ENCODE peak calls at places on chromosomes 3 and 15, in seven cellular contexts. One of them, this sample, is unnamed.

GRCh38 chr3:163132111-163132510 is 1635.5 kb downstream of the OTOL1 start:
- DNase-seq in body of pancreas: no peak
- DNase-seq in neural progenitor cell: no peak
- DNase-seq in stomach: no peak
- DNase-seq in naive thymus-derived CD4-positive, alpha-beta T cell: no peak
- DNase-seq in A549: no peak
- DNase-seq in colonic mucosa: no peak
- DNase-seq in this sample: no peak

GRCh38 chr3:133230191-133230590 is 169.7 kb upstream of the BFSP2 start:
- DNase-seq in body of pancreas: peak
- DNase-seq in neural progenitor cell: peak
- DNase-seq in stomach: no peak
- DNase-seq in naive thymus-derived CD4-positive, alpha-beta T cell: no peak
- DNase-seq in A549: no peak
- DNase-seq in colonic mucosa: no peak
- DNase-seq in this sample: no peak

GRCh38 chr15:99729920-99730319 is 3.3 kb downstream of the LYSMD4 start:
- DNase-seq in body of pancreas: no peak
- DNase-seq in neural progenitor cell: peak
- DNase-seq in stomach: peak
- DNase-seq in naive thymus-derived CD4-positive, alpha-beta T cell: no peak
- DNase-seq in A549: peak
- DNase-seq in colonic mucosa: peak
- DNase-seq in this sample: peak

GRCh38 chr3:30605005-30605404 is 1.4 kb upstream of the TGFBR2 start:
- DNase-seq in body of pancreas: no peak
- DNase-seq in neural progenitor cell: no peak
- DNase-seq in stomach: no peak
- DNase-seq in naive thymus-derived CD4-positive, alpha-beta T cell: no peak
- DNase-seq in A549: no peak
- DNase-seq in colonic mucosa: no peak
- DNase-seq in this sample: no peak

GRCh38 chr3:127175272-127175671 is 17.7 kb upstream of the PRR23E start:
- DNase-seq in body of pancreas: no peak
- DNase-seq in neural progenitor cell: no peak
- DNase-seq in stomach: no peak
- DNase-seq in naive thymus-derived CD4-positive, alpha-beta T cell: no peak
- DNase-seq in A549: no peak
- DNase-seq in colonic mucosa: no peak
- DNase-seq in this sample: no peak

GRCh38 chr3:105394177-105394576 is 27.5 kb downstream of the ALCAM start:
- DNase-seq in body of pancreas: no peak
- DNase-seq in neural progenitor cell: no peak
- DNase-seq in stomach: no peak
- DNase-seq in naive thymus-derived CD4-positive, alpha-beta T cell: no peak
- DNase-seq in A549: no peak
- DNase-seq in colonic mucosa: no peak
- DNase-seq in this sample: no peak

GRCh38 chr3:119294402-119294888 is 262 bp downstream of the ARHGAP31 start:
- DNase-seq in body of pancreas: peak
- DNase-seq in neural progenitor cell: peak
- DNase-seq in stomach: peak
- DNase-seq in naive thymus-derived CD4-positive, alpha-beta T cell: peak
- DNase-seq in A549: peak
- DNase-seq in colonic mucosa: peak
- DNase-seq in this sample: peak

GRCh38 chr3:171904829-171905228 is 61.7 kb downstream of the TMEM212 start:
- DNase-seq in body of pancreas: no peak
- DNase-seq in neural progenitor cell: no peak
- DNase-seq in stomach: no peak
- DNase-seq in naive thymus-derived CD4-positive, alpha-beta T cell: no peak
- DNase-seq in A549: no peak
- DNase-seq in colonic mucosa: no peak
- DNase-seq in this sample: no peak

GRCh38 chr15:28994830-28995180 is 109.0 kb downstream of the APBA2 start:
- DNase-seq in body of pancreas: no peak
- DNase-seq in neural progenitor cell: no peak
- DNase-seq in stomach: no peak
- DNase-seq in naive thymus-derived CD4-positive, alpha-beta T cell: no peak
- DNase-seq in A549: no peak
- DNase-seq in colonic mucosa: no peak
- DNase-seq in this sample: no peak

GRCh38 chr3:66858656-66859381 is 139.3 kb upstream of the KBTBD8 start:
- DNase-seq in body of pancreas: no peak
- DNase-seq in neural progenitor cell: peak
- DNase-seq in stomach: no peak
- DNase-seq in naive thymus-derived CD4-positive, alpha-beta T cell: no peak
- DNase-seq in A549: no peak
- DNase-seq in colonic mucosa: no peak
- DNase-seq in this sample: peak

GRCh38 chr15:60782316-60782715 is 303.4 kb upstream of the ICE2 start:
- DNase-seq in body of pancreas: no peak
- DNase-seq in neural progenitor cell: no peak
- DNase-seq in stomach: no peak
- DNase-seq in naive thymus-derived CD4-positive, alpha-beta T cell: no peak
- DNase-seq in A549: no peak
- DNase-seq in colonic mucosa: no peak
- DNase-seq in this sample: no peak

GRCh38 chr15:64861331-64861730 is 19.6 kb downstream of the PLEKHO2 start:
- DNase-seq in body of pancreas: no peak
- DNase-seq in neural progenitor cell: no peak
- DNase-seq in stomach: no peak
- DNase-seq in naive thymus-derived CD4-positive, alpha-beta T cell: no peak
- DNase-seq in A549: no peak
- DNase-seq in colonic mucosa: no peak
- DNase-seq in this sample: no peak

GRCh38 chr15:58046467-58046866 is 19.0 kb downstream of the ALDH1A2 start:
- DNase-seq in body of pancreas: no peak
- DNase-seq in neural progenitor cell: no peak
- DNase-seq in stomach: no peak
- DNase-seq in naive thymus-derived CD4-positive, alpha-beta T cell: no peak
- DNase-seq in A549: no peak
- DNase-seq in colonic mucosa: no peak
- DNase-seq in this sample: no peak

GRCh38 chr3:10557783-10558373 is 52.5 kb upstream of the ATP2B2 start:
- DNase-seq in body of pancreas: no peak
- DNase-seq in neural progenitor cell: no peak
- DNase-seq in stomach: no peak
- DNase-seq in naive thymus-derived CD4-positive, alpha-beta T cell: peak
- DNase-seq in A549: peak
- DNase-seq in colonic mucosa: no peak
- DNase-seq in this sample: no peak

GRCh38 chr3:126858887-126859286 is 124.0 kb upstream of the PLXNA1 start:
- DNase-seq in body of pancreas: no peak
- DNase-seq in neural progenitor cell: no peak
- DNase-seq in stomach: no peak
- DNase-seq in naive thymus-derived CD4-positive, alpha-beta T cell: no peak
- DNase-seq in A549: peak
- DNase-seq in colonic mucosa: no peak
- DNase-seq in this sample: peak

GRCh38 chr3:11548721-11549131 is 95.0 kb downstream of the VGLL4 start:
- DNase-seq in body of pancreas: no peak
- DNase-seq in neural progenitor cell: no peak
- DNase-seq in stomach: peak
- DNase-seq in naive thymus-derived CD4-positive, alpha-beta T cell: no peak
- DNase-seq in A549: no peak
- DNase-seq in colonic mucosa: no peak
- DNase-seq in this sample: peak

GRCh38 chr15:88476635-88477038 is 9.1 kb downstream of the MRPS11 start:
- DNase-seq in body of pancreas: peak
- DNase-seq in neural progenitor cell: peak
- DNase-seq in stomach: peak
- DNase-seq in naive thymus-derived CD4-positive, alpha-beta T cell: no peak
- DNase-seq in A549: peak
- DNase-seq in colonic mucosa: peak
- DNase-seq in this sample: peak

GRCh38 chr3:45322616-45323015 is 65.8 kb upstream of the LARS2 start:
- DNase-seq in body of pancreas: no peak
- DNase-seq in neural progenitor cell: no peak
- DNase-seq in stomach: no peak
- DNase-seq in naive thymus-derived CD4-positive, alpha-beta T cell: no peak
- DNase-seq in A549: no peak
- DNase-seq in colonic mucosa: no peak
- DNase-seq in this sample: no peak

GRCh38 chr3:176861137-176861536 is 336.1 kb downstream of the TBL1XR1 start:
- DNase-seq in body of pancreas: no peak
- DNase-seq in neural progenitor cell: no peak
- DNase-seq in stomach: no peak
- DNase-seq in naive thymus-derived CD4-positive, alpha-beta T cell: no peak
- DNase-seq in A549: no peak
- DNase-seq in colonic mucosa: no peak
- DNase-seq in this sample: no peak

GRCh38 chr15:94300612-94301011 is 69.3 kb downstream of the MCTP2 start:
- DNase-seq in body of pancreas: no peak
- DNase-seq in neural progenitor cell: no peak
- DNase-seq in stomach: no peak
- DNase-seq in naive thymus-derived CD4-positive, alpha-beta T cell: no peak
- DNase-seq in A549: no peak
- DNase-seq in colonic mucosa: no peak
- DNase-seq in this sample: no peak

GRCh38 chr15:94294556-94294955 is 63.2 kb downstream of the MCTP2 start:
- DNase-seq in body of pancreas: no peak
- DNase-seq in neural progenitor cell: no peak
- DNase-seq in stomach: no peak
- DNase-seq in naive thymus-derived CD4-positive, alpha-beta T cell: no peak
- DNase-seq in A549: no peak
- DNase-seq in colonic mucosa: no peak
- DNase-seq in this sample: no peak

GRCh38 chr15:94295275-94295674 is 63.9 kb downstream of the MCTP2 start:
- DNase-seq in body of pancreas: no peak
- DNase-seq in neural progenitor cell: no peak
- DNase-seq in stomach: no peak
- DNase-seq in naive thymus-derived CD4-positive, alpha-beta T cell: no peak
- DNase-seq in A549: no peak
- DNase-seq in colonic mucosa: no peak
- DNase-seq in this sample: no peak

GRCh38 chr15:94298359-94298758 is 67.0 kb downstream of the MCTP2 start:
- DNase-seq in body of pancreas: no peak
- DNase-seq in neural progenitor cell: no peak
- DNase-seq in stomach: no peak
- DNase-seq in naive thymus-derived CD4-positive, alpha-beta T cell: no peak
- DNase-seq in A549: no peak
- DNase-seq in colonic mucosa: no peak
- DNase-seq in this sample: no peak

GRCh38 chr15:94297543-94297942 is 66.2 kb downstream of the MCTP2 start:
- DNase-seq in body of pancreas: no peak
- DNase-seq in neural progenitor cell: no peak
- DNase-seq in stomach: no peak
- DNase-seq in naive thymus-derived CD4-positive, alpha-beta T cell: no peak
- DNase-seq in A549: no peak
- DNase-seq in colonic mucosa: peak
- DNase-seq in this sample: no peak
- H3K4me3 ChIP-seq in body of pancreas: no peak
- H3K4me3 ChIP-seq in neural progenitor cell: no peak
- H3K4me3 ChIP-seq in stomach: no peak
- H3K4me3 ChIP-seq in naive thymus-derived CD4-positive, alpha-beta T cell: no peak
- H3K4me3 ChIP-seq in A549: no peak
- H3K4me3 ChIP-seq in colonic mucosa: no peak
- H3K4me3 ChIP-seq in this sample: no peak

DNA sequence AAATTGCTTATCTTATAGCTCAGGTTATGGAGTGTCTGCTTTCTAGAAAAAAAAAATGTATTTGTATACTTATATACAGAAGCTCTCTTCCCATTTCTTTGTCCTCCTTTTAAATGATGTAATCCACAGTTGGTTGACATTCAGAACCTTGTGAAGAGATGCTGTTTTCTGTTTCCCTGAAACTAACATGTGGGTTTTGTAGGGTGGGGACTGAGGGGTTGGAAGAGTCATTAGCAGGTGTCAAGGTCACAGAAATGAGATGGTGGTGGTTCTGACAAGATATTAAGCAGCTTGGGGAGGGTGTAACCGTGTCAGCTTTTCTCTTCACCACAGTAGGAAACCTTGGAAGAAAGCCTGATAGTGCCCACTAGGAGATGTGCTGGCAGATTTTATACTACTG is 2.4 kb downstream of the RASA2 start:
- DNase-seq in body of pancreas: no peak
- DNase-seq in neural progenitor cell: no peak
- DNase-seq in stomach: no peak
- DNase-seq in naive thymus-derived CD4-positive, alpha-beta T cell: no peak
- DNase-seq in A549: no peak
- DNase-seq in colonic mucosa: no peak
- DNase-seq in this sample: no peak
- H3K4me3 ChIP-seq in body of pancreas: no peak
- H3K4me3 ChIP-seq in neural progenitor cell: no peak
- H3K4me3 ChIP-seq in stomach: no peak
- H3K4me3 ChIP-seq in naive thymus-derived CD4-positive, alpha-beta T cell: peak
- H3K4me3 ChIP-seq in A549: no peak
- H3K4me3 ChIP-seq in colonic mucosa: no peak
- H3K4me3 ChIP-seq in this sample: no peak

GRCh38 chr3:48631516-48632448 is 3.5 kb downstream of the SLC26A6 start:
- DNase-seq in body of pancreas: no peak
- DNase-seq in neural progenitor cell: no peak
- DNase-seq in stomach: no peak
- DNase-seq in naive thymus-derived CD4-positive, alpha-beta T cell: no peak
- DNase-seq in A549: no peak
- DNase-seq in colonic mucosa: no peak
- DNase-seq in this sample: no peak

GRCh38 chr3:48635222-48636021 is at the start of gene SLC26A6:
- DNase-seq in body of pancreas: peak
- DNase-seq in neural progenitor cell: peak
- DNase-seq in stomach: peak
- DNase-seq in naive thymus-derived CD4-positive, alpha-beta T cell: peak
- DNase-seq in A549: peak
- DNase-seq in colonic mucosa: peak
- DNase-seq in this sample: peak

GRCh38 chr3:48634661-48635221 is 520 bp downstream of the SLC26A6 start:
- DNase-seq in body of pancreas: peak
- DNase-seq in neural progenitor cell: peak
- DNase-seq in stomach: peak
- DNase-seq in naive thymus-derived CD4-positive, alpha-beta T cell: peak
- DNase-seq in A549: peak
- DNase-seq in colonic mucosa: peak
- DNase-seq in this sample: peak

GRCh38 chr3:48633256-48633655 is 2.0 kb downstream of the SLC26A6 start:
- DNase-seq in body of pancreas: no peak
- DNase-seq in neural progenitor cell: no peak
- DNase-seq in stomach: no peak
- DNase-seq in naive thymus-derived CD4-positive, alpha-beta T cell: no peak
- DNase-seq in A549: no peak
- DNase-seq in colonic mucosa: no peak
- DNase-seq in this sample: no peak

DNA sequence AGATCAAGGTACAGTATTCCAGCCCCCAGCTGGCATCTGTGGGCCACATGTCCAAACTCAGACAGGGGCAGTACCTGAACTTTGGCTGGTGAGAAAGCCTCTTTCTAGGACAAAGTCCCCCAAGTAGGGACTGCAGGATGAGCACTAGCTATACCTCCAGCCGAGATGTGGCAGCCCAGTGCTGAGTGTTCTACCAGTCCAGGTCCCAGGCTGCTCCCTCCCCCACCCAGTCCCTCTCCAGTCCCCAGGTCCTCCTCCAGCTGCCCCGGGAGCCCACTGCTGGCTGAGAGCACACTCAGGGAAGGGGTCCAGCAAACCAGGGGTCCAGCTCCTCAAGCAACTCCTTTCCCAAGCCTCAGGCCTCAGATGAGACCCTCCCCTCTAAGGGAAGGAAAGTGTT is 1.5 kb downstream of the SLC26A6 start:
- DNase-seq in body of pancreas: no peak
- DNase-seq in neural progenitor cell: no peak
- DNase-seq in stomach: no peak
- DNase-seq in naive thymus-derived CD4-positive, alpha-beta T cell: no peak
- DNase-seq in A549: no peak
- DNase-seq in colonic mucosa: no peak
- DNase-seq in this sample: no peak
- H3K4me3 ChIP-seq in body of pancreas: no peak
- H3K4me3 ChIP-seq in neural progenitor cell: no peak
- H3K4me3 ChIP-seq in stomach: peak
- H3K4me3 ChIP-seq in naive thymus-derived CD4-positive, alpha-beta T cell: no peak
- H3K4me3 ChIP-seq in A549: no peak
- H3K4me3 ChIP-seq in colonic mucosa: no peak
- H3K4me3 ChIP-seq in this sample: no peak

GRCh38 chr3:5197470-5198312 is 10.2 kb downstream of the EDEM1 start:
- DNase-seq in body of pancreas: no peak
- DNase-seq in neural progenitor cell: no peak
- DNase-seq in stomach: no peak
- DNase-seq in naive thymus-derived CD4-positive, alpha-beta T cell: no peak
- DNase-seq in A549: no peak
- DNase-seq in colonic mucosa: no peak
- DNase-seq in this sample: no peak
- H3K4me3 ChIP-seq in body of pancreas: no peak
- H3K4me3 ChIP-seq in neural progenitor cell: no peak
- H3K4me3 ChIP-seq in stomach: no peak
- H3K4me3 ChIP-seq in naive thymus-derived CD4-positive, alpha-beta T cell: peak
- H3K4me3 ChIP-seq in A549: no peak
- H3K4me3 ChIP-seq in colonic mucosa: no peak
- H3K4me3 ChIP-seq in this sample: no peak